ENCODE peak calls at places on chromosomes 12 and 14, in six cellular contexts. Y is left ventricle myocardium inferior, C is cardiac fibroblast, P is brain microvascular endothelial cell, L is GM12865, M is uterus. U is an unnamed sample.

GRCh38 chr12:12901158-12901791 is 9.9 kb downstream of the GPRC5A start:
- DNase-seq in P (peak; percentile 91), M (peak; percentile 73), C (peak; percentile 92), Y (no peak), L (no peak), U (no peak)

GRCh38 chr12:119200601-119201000 is 21.9 kb downstream of the HSPB8 start:
- DNase-seq in L (no peak), C (no peak), P (no peak), M (no peak), Y (no peak), U (no peak)

GRCh38 chr14:63650336-63650952 is 8.8 kb upstream of the WDR89 start:
- DNase-seq in P (no peak), M (no peak), Y (no peak), L (peak; percentile 56), C (peak; percentile 81), U (no peak)

GRCh38 chr14:32507029-32507984 is 178.2 kb downstream of the AKAP6 start:
- DNase-seq in M (no peak), C (peak; percentile 64), Y (no peak), P (peak; percentile 76), L (no peak), U (no peak)

GRCh38 chr12:118164798-118165486 is 29.0 kb downstream of the PEBP1 start:
- DNase-seq in C (peak; percentile 58), M (no peak), L (peak; percentile 39), Y (no peak), P (peak; percentile 38), U (no peak)

GRCh38 chr12:93982847-93983315 is 165.5 kb upstream of the PLXNC1 start:
- DNase-seq in L (no peak), P (peak; percentile 66), M (no peak), Y (no peak), C (peak; percentile 64), U (peak; percentile 49)

GRCh38 chr12:26101833-26102232 is 23.0 kb downstream of the BHLHE41 start:
- DNase-seq in Y (no peak), C (no peak), M (no peak), L (no peak), P (no peak), U (no peak)

GRCh38 chr12:100986595-100987547 is 192.3 kb downstream of the ANO4 start:
- DNase-seq in Y (no peak), M (no peak), P (no peak), C (peak; percentile 19), L (no peak), U (peak; percentile 8)

GRCh38 chr12:84315926-84316325 is 596.7 kb downstream of the SLC6A15 start:
- DNase-seq in M (no peak), P (no peak), Y (no peak), L (no peak), C (no peak), U (no peak)

DNA sequence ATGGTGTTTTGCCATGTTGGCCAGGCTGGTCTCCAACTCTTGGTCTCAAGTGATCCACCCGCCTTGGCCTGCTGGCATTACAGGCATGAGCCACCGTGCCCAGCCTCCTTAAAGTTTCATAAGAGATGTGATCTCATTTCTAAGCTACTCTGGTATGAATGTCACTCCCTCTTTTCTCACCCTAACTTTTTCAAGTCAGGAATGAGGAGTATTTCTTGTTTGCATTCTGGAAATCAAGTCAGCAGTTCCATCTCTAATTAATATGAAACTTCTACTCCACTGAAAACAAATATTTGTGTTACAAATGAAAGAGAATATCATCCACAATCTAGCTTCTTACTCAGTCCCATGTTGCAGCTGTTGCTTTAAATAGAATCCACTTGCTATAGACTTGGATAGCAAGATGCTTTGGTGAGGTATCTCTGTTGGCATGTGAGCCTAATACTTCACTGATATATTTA is 61.3 kb downstream of the ARF6 start:
- DNase-seq in M (no peak), L (no peak), Y (no peak), P (no peak), C (peak; percentile 36), U (no peak)
- TF ChIP-seq CTCF in M (no peak), L (no peak), Y (no peak), P (no peak), C (no peak), U (no peak)

GRCh38 chr12:102964872-102965271 is 7.4 kb downstream of the ASCL1 start:
- DNase-seq in Y (no peak), C (no peak), P (no peak), M (no peak), L (peak; percentile 33), U (no peak)
- H3K4me3 ChIP-seq in Y (no peak overlapping the region), C (no peak overlapping the region), P (no peak overlapping the region), M (no peak overlapping the region), L (peak overlapping the region; percentile 26), U (no peak overlapping the region)

GRCh38 chr12:111642681-111643427 is 42.9 kb downstream of the BRAP start:
- DNase-seq in L (no peak), C (peak; percentile 42), P (no peak), Y (no peak), M (no peak), U (no peak)
- TF ChIP-seq CTCF in L (no peak), C (no peak), P (peak; percentile 25), Y (no peak), M (peak; percentile 46), U (peak; percentile 19)

DNA sequence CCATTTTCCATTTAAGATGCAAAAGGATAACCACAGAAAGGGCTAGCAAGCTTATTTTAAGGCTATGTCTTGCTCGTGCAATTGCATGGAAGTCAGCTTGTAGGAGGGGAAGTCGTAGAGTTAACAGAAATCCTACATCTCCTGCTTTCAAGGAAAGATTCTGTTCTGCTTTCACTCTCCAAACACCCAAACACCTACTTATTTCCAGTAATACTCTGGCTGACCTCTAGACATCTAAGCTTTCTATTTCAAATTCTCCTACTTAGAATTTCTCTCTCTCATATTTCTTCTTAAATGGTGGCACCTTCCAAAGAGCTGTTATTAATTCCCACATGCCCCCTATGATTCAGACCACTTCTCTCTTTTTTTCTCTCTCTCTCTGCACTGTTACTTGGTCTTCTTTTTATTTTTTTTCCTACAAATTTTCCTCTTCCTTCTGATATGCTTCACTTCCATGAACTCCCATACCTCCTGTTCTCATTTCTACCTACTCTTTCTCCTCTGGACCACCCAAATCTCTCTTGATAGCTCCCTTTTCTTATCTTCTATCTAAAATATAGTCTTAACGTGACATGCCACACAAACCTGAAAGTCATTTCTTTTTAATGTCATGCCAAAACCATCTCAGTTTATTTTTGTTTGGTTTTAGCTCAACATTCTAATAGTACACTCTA is 90.8 kb downstream of the RPS6KA5 start:
- DNase-seq in M (no peak), Y (no peak), C (peak; percentile 48), P (no peak), L (peak; percentile 18), U (no peak)
- H3K4me3 ChIP-seq in M (no peak overlapping the region), Y (no peak overlapping the region), C (no peak overlapping the region), P (no peak overlapping the region), L (no peak overlapping the region), U (no peak overlapping the region)

DNA sequence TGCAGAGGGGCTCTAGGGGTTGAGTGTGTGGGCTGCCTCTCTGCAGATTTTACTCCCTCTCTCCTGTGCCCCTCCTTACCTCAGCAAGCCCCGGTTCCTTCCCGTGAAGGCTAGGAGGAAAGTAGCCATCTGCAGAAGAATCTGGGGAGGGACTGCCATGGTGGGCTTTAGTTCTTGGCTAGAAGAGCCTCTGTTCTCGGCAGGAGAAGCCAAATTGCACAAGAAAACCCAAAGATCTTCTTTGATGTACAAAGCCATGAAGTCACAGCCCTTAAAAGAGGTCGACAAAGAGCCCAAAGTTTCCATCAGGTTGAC is 23.5 kb downstream of the CKAP4 start:
- DNase-seq in P (no peak), Y (no peak), M (no peak), C (no peak), L (no peak), U (no peak)
- TF ChIP-seq CTCF in P (no peak), Y (no peak), M (no peak), C (no peak), L (no peak), U (no peak)

DNA sequence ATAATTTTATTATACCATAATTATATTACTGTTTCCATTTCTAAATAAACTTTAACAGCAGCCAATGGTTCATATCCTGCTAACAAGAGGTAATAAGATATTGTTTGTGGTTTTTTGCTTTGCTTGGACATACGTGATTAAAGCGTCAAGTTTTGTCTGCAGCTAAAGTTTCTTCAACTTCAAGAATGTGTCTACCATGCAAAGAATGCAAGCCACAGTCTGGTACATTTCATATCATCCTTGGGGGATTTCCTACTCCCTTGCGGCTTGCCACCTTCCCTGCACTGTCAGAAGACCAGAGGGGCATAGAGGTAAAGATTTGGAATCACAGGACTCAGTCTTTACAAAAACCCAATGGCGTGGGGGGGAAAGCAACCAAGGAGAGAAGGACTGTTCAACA is 125.2 kb downstream of the MED13L start:
- DNase-seq in Y (no peak), C (peak; percentile 85), L (peak; percentile 33), M (no peak), P (peak; percentile 94), U (peak; percentile 86)
- H3K4me3 ChIP-seq in Y (no peak overlapping the region), C (no peak overlapping the region), L (no peak overlapping the region), M (no peak overlapping the region), P (no peak overlapping the region), U (no peak overlapping the region)